ENCODE peak calls at places on chromosome 12, in six cellular contexts. N is DMS53; E is fibroblast of the conjunctiva; S is A549; O is stimulated activated CD4-positive, alpha-beta T cell treated with anti-CD3 and anti-CD28 coated beads, Interleukin-12 subunit alpha, Interleukin-12 subunit beta, amount 100 ng/mL, for 4 hours; Y is GM10248. I is an unnamed sample.
A peak's percentile ranks its signal among the peaks of the same experiment; 100 is the strongest.

GRCh38 chr12:103955811-103956514 is 9.7 kb upstream of the TDG start:
- DNase-seq in N (peak; percentile 63), E (no peak), S (no peak), O (no peak), Y (no peak), I (no peak)

GRCh38 chr12:124185970-124186686 is 108.8 kb upstream of the RFLNA start:
- DNase-seq in N (no peak), E (no peak), S (no peak), O (no peak), Y (no peak), I (no peak)

GRCh38 chr12:107126688-107127481 is 33.5 kb upstream of the CRY1 start:
- DNase-seq in N (peak; percentile 24), E (peak; percentile 9), S (peak; percentile 33), O (no peak), Y (no peak), I (no peak)

GRCh38 chr12:104653730-104654328 is 197.1 kb downstream of the CHST11 start:
- DNase-seq in N (peak; percentile 58), E (no peak), S (peak; percentile 38), O (no peak), Y (peak; percentile 36), I (no peak)

GRCh38 chr12:90621927-90622326 is 333.0 kb downstream of the CCER1 start:
- DNase-seq in N (peak; percentile 43), E (no peak), S (no peak), O (no peak), Y (no peak), I (no peak)

GRCh38 chr12:80895240-80895639 is 42.5 kb downstream of the LIN7A start:
- DNase-seq in N (no peak), E (no peak), S (no peak), O (no peak), Y (no peak), I (no peak)

GRCh38 chr12:95277139-95277538 is 59.5 kb downstream of the VEZT start:
- DNase-seq in N (no peak), E (peak; percentile 63), S (no peak), O (no peak), Y (no peak), I (no peak)

GRCh38 chr12:2813573-2814185 is 1.2 kb downstream of the ITFG2 start:
- DNase-seq in N (peak; percentile 90), E (peak; percentile 53), S (peak; percentile 78), O (peak; percentile 41), Y (peak; percentile 72), I (peak; percentile 54)

GRCh38 chr12:4251228-4251891 is 22.2 kb upstream of the CCND2 start:
- DNase-seq in N (no peak), E (no peak), S (no peak), O (no peak), Y (no peak), I (no peak)

I was measured in GM12891.